ENCODE peak calls at places on chromosomes 5 and 9, in four cellular contexts. I is Peyer's patch, C is heart right ventricle, L is AG09309. O is an unnamed sample.

GRCh38 chr5:178532666-178533065 is 57.5 kb downstream of the COL23A1 start:
- DNase-seq in L (no peak), I (no peak), C (no peak), O (no peak)

GRCh38 chr5:35857606-35858205 is 1.0 kb downstream of the IL7R start:
- DNase-seq in I (no peak), L (peak; percentile 75), C (no peak), O (no peak)

GRCh38 chr9:79685576-79685975 is 113.8 kb downstream of the TLE4 start:
- DNase-seq in I (no peak), C (no peak), L (peak; percentile 25), O (no peak)

GRCh38 chr5:168411871-168412270 is 74.4 kb upstream of the RARS1 start:
- DNase-seq in I (no peak), L (no peak), C (no peak), O (no peak)

GRCh38 chr5:73093943-73094342 is 26.4 kb upstream of the TMEM171 start:
- DNase-seq in C (no peak), L (peak; percentile 21), I (no peak), O (no peak)

GRCh38 chr5:95810305-95811125 is 12.0 kb downstream of the GLRX start:
- DNase-seq in C (no peak), I (no peak), L (no peak), O (no peak)

GRCh38 chr5:144183254-144183889 is 12.7 kb downstream of the KCTD16 start:
- DNase-seq in L (no peak), I (no peak), C (no peak), O (no peak)

GRCh38 chr9:13264788-13265187 is 14.7 kb downstream of the MPDZ start:
- DNase-seq in C (no peak), L (no peak), I (no peak), O (no peak)

GRCh38 chr9:98903938-98904560 is 39.7 kb upstream of the COL15A1 start:
- DNase-seq in L (no peak), C (peak; percentile 47), I (no peak), O (no peak)

GRCh38 chr9:3893519-3893918 is 367.7 kb upstream of the RFX3 start:
- DNase-seq in I (no peak), C (no peak), L (no peak), O (no peak)

GRCh38 chr9:34072868-34073590 is 24.3 kb upstream of the UBAP2 start:
- DNase-seq in I (no peak), L (peak; percentile 51), C (no peak), O (no peak)
- TF ChIP-seq CTCF in I (no peak), L (no peak), C (no peak), O (no peak)

GRCh38 chr5:116301110-116301509 is 216.3 kb downstream of the COMMD10 start:
- DNase-seq in I (no peak), L (no peak), C (no peak), O (no peak)
- TF ChIP-seq CTCF in I (no peak), L (no peak), C (no peak), O (no peak)

DNA sequence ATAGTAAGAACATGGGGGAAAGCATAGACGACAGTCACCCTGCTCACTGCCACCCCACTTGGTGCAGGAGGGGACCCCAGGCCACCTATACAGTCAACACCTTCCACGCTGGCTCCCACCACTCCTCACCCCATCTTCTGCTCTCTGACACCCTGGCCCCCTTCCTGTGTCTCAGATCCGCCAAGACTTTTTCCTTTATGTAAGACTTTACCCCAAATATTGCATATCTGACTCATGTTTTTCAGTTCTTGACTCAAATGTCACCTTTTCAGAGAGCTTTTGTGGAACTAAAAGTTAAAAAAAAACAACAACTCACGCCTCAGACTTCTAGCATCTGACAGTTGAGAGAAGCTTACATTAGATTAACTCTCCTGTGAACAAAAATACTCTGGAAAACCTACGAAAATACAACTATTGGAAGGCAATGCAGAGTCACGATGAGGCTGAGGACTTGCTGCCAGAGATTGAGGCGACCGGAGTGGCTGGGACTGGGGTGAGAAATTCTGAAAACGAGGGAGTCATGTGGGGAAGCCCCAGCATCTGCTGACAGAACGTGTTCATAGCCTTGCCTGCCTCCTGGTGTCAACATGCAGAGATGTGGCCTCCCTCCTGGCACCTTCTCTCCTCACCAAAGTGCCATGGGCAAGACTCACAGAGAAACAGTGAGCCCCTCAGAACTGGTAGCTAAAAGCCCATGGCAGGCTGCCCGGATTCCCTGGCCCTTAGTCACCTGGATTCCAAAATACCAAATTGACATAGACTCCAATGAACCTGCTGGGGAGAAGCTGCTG is 22.4 kb upstream of the FCN2 start:
- DNase-seq in I (no peak), L (no peak), C (no peak), O (no peak)
- TF ChIP-seq CTCF in I (no peak), L (no peak), C (no peak), O (no peak)

GRCh38 chr5:132408965-132409364 is 39.5 kb downstream of the SLC22A5 start:
- DNase-seq in L (no peak), I (no peak), C (no peak), O (no peak)

GRCh38 chr5:132407970-132408369 is 38.5 kb downstream of the SLC22A5 start:
- DNase-seq in L (no peak), C (no peak), I (no peak), O (no peak)

GRCh38 chr5:132408456-132408855 is 38.9 kb downstream of the SLC22A5 start:
- DNase-seq in I (no peak), C (no peak), L (no peak), O (no peak)

GRCh38 chr5:132411382-132411925 is 41.9 kb downstream of the SLC22A5 start:
- DNase-seq in I (peak; percentile 40), L (no peak), C (no peak), O (no peak)

DNA sequence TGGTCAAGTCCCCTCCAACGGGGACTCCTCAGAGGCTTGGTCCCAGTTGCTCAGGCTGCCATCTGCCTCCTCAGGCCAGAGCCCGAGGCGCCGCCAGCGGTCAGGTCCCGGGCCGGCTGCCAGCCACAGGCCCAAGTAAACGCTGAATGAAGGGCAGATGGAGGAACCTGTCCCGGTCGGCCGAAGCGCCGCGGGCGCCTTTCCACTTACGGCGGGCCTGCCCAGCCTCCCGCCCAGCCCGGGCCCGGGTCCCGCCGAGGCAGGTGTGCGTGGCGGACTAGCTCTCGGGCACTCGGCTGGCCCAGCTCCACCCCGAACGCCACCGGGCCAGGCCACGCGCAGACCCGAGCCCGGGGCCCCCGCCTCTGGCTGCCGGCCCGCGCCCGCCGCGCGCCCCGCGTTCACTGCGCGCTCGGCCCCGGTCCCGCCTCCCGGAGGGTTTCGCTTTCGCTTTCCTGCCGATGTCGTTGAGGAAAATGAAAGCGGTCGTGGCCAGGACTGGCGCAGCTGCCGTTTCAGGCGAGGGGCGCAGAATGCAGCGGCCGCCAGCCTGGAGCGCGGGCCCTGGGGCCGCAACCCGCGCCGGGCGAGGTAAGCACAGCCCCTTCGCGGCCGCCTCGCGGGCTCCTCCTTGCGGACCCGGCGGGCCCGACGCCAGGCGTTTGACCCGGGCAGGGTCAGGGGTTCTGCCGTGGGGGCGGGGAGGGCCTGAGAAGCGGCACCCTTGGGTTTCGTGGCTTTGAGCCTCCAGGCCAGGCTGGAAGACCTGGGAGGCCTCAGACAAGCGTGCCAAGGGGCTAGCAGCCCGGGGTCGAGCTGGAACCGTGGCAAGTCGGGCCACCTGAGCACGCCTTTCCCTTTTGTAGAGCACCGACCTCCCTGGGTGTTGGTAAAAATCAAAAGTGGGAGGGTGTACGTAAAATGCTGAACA is 41.2 kb downstream of the SLC22A5 start:
- DNase-seq in L (peak; percentile 32), C (peak; percentile 86), I (peak; percentile 80), O (peak; percentile 80)
- TF ChIP-seq CTCF in L (peak; percentile 54), C (peak; percentile 75), I (peak; percentile 67), O (peak; percentile 44)

DNA sequence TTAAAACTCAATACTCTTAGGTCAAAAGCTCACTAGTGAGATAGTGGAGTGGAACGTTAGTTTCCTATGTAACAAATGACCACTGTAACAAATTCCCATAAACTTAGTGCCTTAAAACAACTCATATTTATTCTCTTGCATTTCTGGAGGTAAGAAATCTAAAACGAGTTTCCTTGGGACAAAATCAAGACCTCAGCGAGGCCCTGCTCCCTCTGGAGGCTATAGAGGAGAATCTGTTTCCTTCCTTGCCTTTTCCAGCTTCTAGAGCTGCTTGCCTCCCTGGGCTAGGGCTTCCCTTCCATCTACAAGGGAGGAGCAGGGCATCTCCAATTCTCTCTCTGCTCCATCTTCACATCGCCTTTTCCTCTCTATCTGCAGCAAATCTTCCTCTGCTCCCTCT is 32.0 kb downstream of the SEMA5A start:
- DNase-seq in I (no peak), C (no peak), L (no peak), O (no peak)
- TF ChIP-seq CTCF in I (no peak), C (no peak), L (peak; percentile 56), O (no peak)